ENCODE peak calls at places on chromosome 21, in six cellular contexts. One of them, this sample, is unnamed.

GRCh38 chr21:32702702-32703101 is 25.1 kb downstream of the SYNJ1 start:
- DNase-seq in K562: no peak
- DNase-seq in HCT116: no peak
- DNase-seq in spleen: no peak
- DNase-seq in suprapubic skin: no peak
- DNase-seq in sigmoid colon: no peak
- DNase-seq in this sample: no peak

GRCh38 chr21:28419811-28420210 is 572.9 kb downstream of the LTN1 start:
- DNase-seq in K562: no peak
- DNase-seq in HCT116: no peak
- DNase-seq in spleen: no peak
- DNase-seq in suprapubic skin: no peak
- DNase-seq in sigmoid colon: no peak
- DNase-seq in this sample: no peak

GRCh38 chr21:35084869-35085268 is 35.8 kb upstream of the RUNX1 start:
- DNase-seq in K562: no peak
- DNase-seq in HCT116: no peak
- DNase-seq in spleen: no peak
- DNase-seq in suprapubic skin: no peak
- DNase-seq in sigmoid colon: no peak
- DNase-seq in this sample: no peak

GRCh38 chr21:35476616-35477395 is 427.7 kb upstream of the RUNX1 start:
- DNase-seq in K562: no peak
- DNase-seq in HCT116: no peak
- DNase-seq in spleen: no peak
- DNase-seq in suprapubic skin: no peak
- DNase-seq in sigmoid colon: no peak
- DNase-seq in this sample: no peak

GRCh38 chr21:42841156-42841915 is 38.0 kb downstream of the WDR4 start:
- DNase-seq in K562: no peak
- DNase-seq in HCT116: no peak
- DNase-seq in spleen: peak
- DNase-seq in suprapubic skin: peak
- DNase-seq in sigmoid colon: peak
- DNase-seq in this sample: no peak

GRCh38 chr21:41751621-41752020 is 15.2 kb downstream of the RIPK4 start:
- DNase-seq in K562: no peak
- DNase-seq in HCT116: no peak
- DNase-seq in spleen: peak
- DNase-seq in suprapubic skin: no peak
- DNase-seq in sigmoid colon: no peak
- DNase-seq in this sample: peak

GRCh38 chr21:37732927-37733326 is 183.3 kb downstream of the KCNJ6 start:
- DNase-seq in K562: no peak
- DNase-seq in HCT116: no peak
- DNase-seq in spleen: no peak
- DNase-seq in suprapubic skin: no peak
- DNase-seq in sigmoid colon: no peak
- DNase-seq in this sample: no peak

GRCh38 chr21:45935628-45936027 is 45.9 kb upstream of the COL6A1 start:
- DNase-seq in K562: no peak
- DNase-seq in HCT116: no peak
- DNase-seq in spleen: peak
- DNase-seq in suprapubic skin: no peak
- DNase-seq in sigmoid colon: no peak
- DNase-seq in this sample: no peak

GRCh38 chr21:26106562-26106961 is 64.0 kb downstream of the APP start:
- DNase-seq in K562: no peak
- DNase-seq in HCT116: no peak
- DNase-seq in spleen: no peak
- DNase-seq in suprapubic skin: no peak
- DNase-seq in sigmoid colon: no peak
- DNase-seq in this sample: no peak

GRCh38 chr21:41228006-41228370 is 60.0 kb downstream of the BACE2 start:
- DNase-seq in K562: no peak
- DNase-seq in HCT116: no peak
- DNase-seq in spleen: no peak
- DNase-seq in suprapubic skin: no peak
- DNase-seq in sigmoid colon: no peak
- DNase-seq in this sample: no peak

GRCh38 chr21:41437754-41438153 is 11.7 kb downstream of the MX1 start:
- DNase-seq in K562: no peak
- DNase-seq in HCT116: no peak
- DNase-seq in spleen: no peak
- DNase-seq in suprapubic skin: no peak
- DNase-seq in sigmoid colon: no peak
- DNase-seq in this sample: no peak

GRCh38 chr21:38323721-38324591 is 67.2 kb downstream of the KCNJ15 start:
- DNase-seq in K562: no peak
- DNase-seq in HCT116: no peak
- DNase-seq in spleen: no peak
- DNase-seq in suprapubic skin: no peak
- DNase-seq in sigmoid colon: no peak
- DNase-seq in this sample: no peak

GRCh38 chr21:21200939-21201610 is 202.9 kb downstream of the NCAM2 start:
- DNase-seq in K562: no peak
- DNase-seq in HCT116: no peak
- DNase-seq in spleen: no peak
- DNase-seq in suprapubic skin: no peak
- DNase-seq in sigmoid colon: no peak
- DNase-seq in this sample: no peak

GRCh38 chr21:46150491-46151121 is 4.8 kb downstream of the FTCD start:
- DNase-seq in K562: no peak
- DNase-seq in HCT116: no peak
- DNase-seq in spleen: peak
- DNase-seq in suprapubic skin: peak
- DNase-seq in sigmoid colon: peak
- DNase-seq in this sample: no peak

GRCh38 chr21:31526040-31526439 is 133.5 kb upstream of the SOD1 start:
- DNase-seq in K562: no peak
- DNase-seq in HCT116: no peak
- DNase-seq in spleen: no peak
- DNase-seq in suprapubic skin: no peak
- DNase-seq in sigmoid colon: no peak
- DNase-seq in this sample: no peak

GRCh38 chr21:38824124-38824822 is 18.5 kb downstream of the ETS2 start:
- DNase-seq in K562: no peak
- DNase-seq in HCT116: no peak
- DNase-seq in spleen: no peak
- DNase-seq in suprapubic skin: no peak
- DNase-seq in sigmoid colon: peak
- DNase-seq in this sample: no peak

GRCh38 chr21:46061063-46061462 is 36.8 kb upstream of the COL6A2 start:
- DNase-seq in K562: no peak
- DNase-seq in HCT116: no peak
- DNase-seq in spleen: no peak
- DNase-seq in suprapubic skin: no peak
- DNase-seq in sigmoid colon: peak
- DNase-seq in this sample: no peak

GRCh38 chr21:18760247-18760646 is 356.7 kb upstream of the TMPRSS15 start:
- DNase-seq in K562: peak
- DNase-seq in HCT116: no peak
- DNase-seq in spleen: no peak
- DNase-seq in suprapubic skin: no peak
- DNase-seq in sigmoid colon: no peak
- DNase-seq in this sample: no peak

GRCh38 chr21:27647921-27648320 is 681.0 kb upstream of the ADAMTS5 start:
- DNase-seq in K562: no peak
- DNase-seq in HCT116: no peak
- DNase-seq in spleen: no peak
- DNase-seq in suprapubic skin: no peak
- DNase-seq in sigmoid colon: no peak
- DNase-seq in this sample: no peak

GRCh38 chr21:38148046-38148445 is 108.7 kb upstream of the KCNJ15 start:
- DNase-seq in K562: no peak
- DNase-seq in HCT116: no peak
- DNase-seq in spleen: no peak
- DNase-seq in suprapubic skin: no peak
- DNase-seq in sigmoid colon: no peak
- DNase-seq in this sample: no peak

GRCh38 chr21:38567577-38568360 is 69.5 kb upstream of the ERG start:
- DNase-seq in K562: no peak
- DNase-seq in HCT116: no peak
- DNase-seq in spleen: no peak
- DNase-seq in suprapubic skin: no peak
- DNase-seq in sigmoid colon: no peak
- DNase-seq in this sample: no peak

GRCh38 chr21:17128132-17128531 is 384.7 kb upstream of the CXADR start:
- DNase-seq in K562: no peak
- DNase-seq in HCT116: no peak
- DNase-seq in spleen: no peak
- DNase-seq in suprapubic skin: no peak
- DNase-seq in sigmoid colon: no peak
- DNase-seq in this sample: no peak

GRCh38 chr21:26840912-26841311 is 4.3 kb downstream of the ADAMTS1 start:
- DNase-seq in K562: no peak
- DNase-seq in HCT116: no peak
- DNase-seq in spleen: no peak
- DNase-seq in suprapubic skin: no peak
- DNase-seq in sigmoid colon: peak
- DNase-seq in this sample: no peak

GRCh38 chr21:31132574-31133242 is 94.4 kb upstream of the KRTAP19-8 start:
- DNase-seq in K562: no peak
- DNase-seq in HCT116: no peak
- DNase-seq in spleen: no peak
- DNase-seq in suprapubic skin: no peak
- DNase-seq in sigmoid colon: no peak
- DNase-seq in this sample: no peak

GRCh38 chr21:35441868-35442582 is 392.9 kb upstream of the RUNX1 start:
- DNase-seq in K562: no peak
- DNase-seq in HCT116: no peak
- DNase-seq in spleen: no peak
- DNase-seq in suprapubic skin: no peak
- DNase-seq in sigmoid colon: no peak
- DNase-seq in this sample: no peak

GRCh38 chr21:34840693-34841092 is 171.9 kb downstream of the CLIC6 start:
- DNase-seq in K562: no peak
- DNase-seq in HCT116: no peak
- DNase-seq in spleen: no peak
- DNase-seq in suprapubic skin: no peak
- DNase-seq in sigmoid colon: no peak
- DNase-seq in this sample: no peak

GRCh38 chr21:15852146-15852545 is 122.4 kb downstream of the USP25 start:
- DNase-seq in K562: no peak
- DNase-seq in HCT116: no peak
- DNase-seq in spleen: no peak
- DNase-seq in suprapubic skin: no peak
- DNase-seq in sigmoid colon: no peak
- DNase-seq in this sample: no peak

GRCh38 chr21:40340357-40340756 is 473.1 kb downstream of the PCP4 start:
- DNase-seq in K562: no peak
- DNase-seq in HCT116: no peak
- DNase-seq in spleen: no peak
- DNase-seq in suprapubic skin: no peak
- DNase-seq in sigmoid colon: no peak
- DNase-seq in this sample: no peak

GRCh38 chr21:34921151-34921550 is 128.0 kb downstream of the RUNX1 start:
- DNase-seq in K562: no peak
- DNase-seq in HCT116: no peak
- DNase-seq in spleen: no peak
- DNase-seq in suprapubic skin: no peak
- DNase-seq in sigmoid colon: no peak
- DNase-seq in this sample: no peak

GRCh38 chr21:42737969-42738590 is 84.7 kb downstream of the PDE9A start:
- DNase-seq in K562: no peak
- DNase-seq in HCT116: no peak
- DNase-seq in spleen: peak
- DNase-seq in suprapubic skin: no peak
- DNase-seq in sigmoid colon: peak
- DNase-seq in this sample: peak

GRCh38 chr21:27700974-27701614 is 734.2 kb upstream of the ADAMTS5 start:
- DNase-seq in K562: peak
- DNase-seq in HCT116: no peak
- DNase-seq in spleen: peak
- DNase-seq in suprapubic skin: peak
- DNase-seq in sigmoid colon: peak
- DNase-seq in this sample: peak

GRCh38 chr21:31557956-31558838 is 101.3 kb upstream of the SOD1 start:
- DNase-seq in K562: no peak
- DNase-seq in HCT116: no peak
- DNase-seq in spleen: peak
- DNase-seq in suprapubic skin: no peak
- DNase-seq in sigmoid colon: no peak
- DNase-seq in this sample: no peak

GRCh38 chr21:33801424-33802405 is 113.9 kb downstream of the ATP5PO start:
- DNase-seq in K562: no peak
- DNase-seq in HCT116: peak
- DNase-seq in spleen: no peak
- DNase-seq in suprapubic skin: no peak
- DNase-seq in sigmoid colon: no peak
- DNase-seq in this sample: peak
- TF ChIP-seq POLR2AphosphoS5 in K562: no peak
- TF ChIP-seq POLR2AphosphoS5 in HCT116: no peak
- TF ChIP-seq POLR2AphosphoS5 in spleen: no peak
- TF ChIP-seq POLR2AphosphoS5 in suprapubic skin: no peak
- TF ChIP-seq POLR2AphosphoS5 in sigmoid colon: no peak
- TF ChIP-seq POLR2AphosphoS5 in this sample: peak

GRCh38 chr21:14767192-14767852 is 221.2 kb upstream of the SAMSN1 start:
- DNase-seq in K562: no peak
- DNase-seq in HCT116: no peak
- DNase-seq in spleen: no peak
- DNase-seq in suprapubic skin: no peak
- DNase-seq in sigmoid colon: no peak
- DNase-seq in this sample: no peak
- H3K4me3 ChIP-seq in K562: no peak
- H3K4me3 ChIP-seq in HCT116: no peak
- H3K4me3 ChIP-seq in spleen: no peak
- H3K4me3 ChIP-seq in suprapubic skin: no peak
- H3K4me3 ChIP-seq in sigmoid colon: no peak
- H3K4me3 ChIP-seq in this sample: no peak

DNA sequence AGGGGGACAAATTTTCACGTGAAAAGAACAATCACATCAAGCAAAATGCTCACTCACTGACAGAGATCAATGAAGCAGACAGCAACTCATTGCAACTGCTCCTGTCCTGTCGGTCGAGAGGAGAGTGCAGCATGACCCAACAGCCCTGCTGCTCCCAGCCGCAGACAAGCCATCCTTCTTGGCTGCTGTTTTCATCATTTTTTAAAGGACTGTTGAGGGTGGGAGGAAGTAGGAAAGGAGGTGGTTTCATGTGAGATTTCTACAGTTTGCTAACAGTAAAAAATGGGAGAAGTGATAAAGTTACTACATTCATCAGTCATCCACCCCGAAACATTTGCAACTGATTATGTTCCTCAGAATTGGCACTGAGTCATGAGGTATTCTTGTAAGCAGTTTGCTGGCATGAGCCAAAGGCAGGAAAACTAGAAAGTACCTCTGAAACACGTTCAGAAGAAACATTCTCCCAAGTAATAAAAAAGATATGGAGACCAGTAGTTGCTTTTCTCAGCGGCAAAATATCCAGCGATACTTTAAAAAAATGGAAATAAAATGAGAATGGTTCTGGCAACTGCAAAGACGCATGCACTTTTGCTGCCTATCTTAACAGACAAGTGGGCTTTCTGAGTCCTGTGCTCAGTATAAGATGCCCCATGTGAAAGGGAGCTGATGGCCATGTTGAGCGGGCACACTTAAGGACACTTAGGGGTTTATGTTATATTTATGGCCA is 72.0 kb upstream of the CLDN14 start:
- DNase-seq in K562: no peak
- DNase-seq in HCT116: no peak
- DNase-seq in spleen: no peak
- DNase-seq in suprapubic skin: no peak
- DNase-seq in sigmoid colon: no peak
- DNase-seq in this sample: no peak
- TF ChIP-seq POLR2AphosphoS5 in K562: no peak
- TF ChIP-seq POLR2AphosphoS5 in HCT116: no peak
- TF ChIP-seq POLR2AphosphoS5 in spleen: no peak
- TF ChIP-seq POLR2AphosphoS5 in suprapubic skin: no peak
- TF ChIP-seq POLR2AphosphoS5 in sigmoid colon: no peak
- TF ChIP-seq POLR2AphosphoS5 in this sample: no peak

GRCh38 chr21:44708866-44709425 is 2.4 kb downstream of the TSPEAR start:
- DNase-seq in K562: no peak
- DNase-seq in HCT116: no peak
- DNase-seq in spleen: no peak
- DNase-seq in suprapubic skin: peak
- DNase-seq in sigmoid colon: no peak
- DNase-seq in this sample: peak
- H3K4me3 ChIP-seq in K562: no peak
- H3K4me3 ChIP-seq in HCT116: no peak
- H3K4me3 ChIP-seq in spleen: no peak
- H3K4me3 ChIP-seq in suprapubic skin: peak
- H3K4me3 ChIP-seq in sigmoid colon: no peak
- H3K4me3 ChIP-seq in this sample: no peak